ENCODE peak calls at places on chromosomes 3 and 15, in six cellular contexts. K, I, O, P, T and W are unnamed samples.

GRCh38 chr3:182597621-182598041 is 195.7 kb upstream of the ATP11B start:
- DNase-seq in T (no peak), O (no peak), I (no peak), K (no peak), P (no peak), W (no peak)

GRCh38 chr3:36911990-36912804 is 32.7 kb downstream of the TRANK1 start:
- DNase-seq in T (peak; percentile 39), K (no peak), O (no peak), I (peak; percentile 52), P (no peak), W (no peak)

GRCh38 chr3:102129774-102130608 is 280.7 kb downstream of the NFKBIZ start:
- DNase-seq in T (peak; percentile 76), O (no peak), P (no peak), I (peak; percentile 29), K (peak; percentile 23), W (no peak)

GRCh38 chr3:116367761-116368395 is 77.4 kb downstream of the LSAMP start:
- DNase-seq in P (no peak), K (no peak), I (no peak), T (no peak), O (no peak), W (no peak)

GRCh38 chr15:62392411-62392810 is 227.3 kb upstream of the C2CD4B start:
- DNase-seq in I (no peak), K (no peak), T (no peak), O (no peak), P (no peak), W (no peak)

GRCh38 chr15:89363770-89364169 is 29.1 kb upstream of the POLG start:
- DNase-seq in I (no peak), T (no peak), O (peak; percentile 56), K (no peak), P (no peak), W (no peak)

GRCh38 chr3:159792070-159792469 is 196.6 kb upstream of the IL12A start:
- DNase-seq in P (no peak), I (no peak), K (no peak), O (no peak), T (no peak), W (no peak)

GRCh38 chr15:79743032-79743431 is 153.8 kb downstream of the MTHFS start:
- DNase-seq in O (no peak), P (no peak), I (no peak), K (no peak), T (no peak), W (no peak)

GRCh38 chr3:119664850-119665379 is 4.5 kb upstream of the POPDC2 start:
- DNase-seq in I (no peak), T (no peak), O (no peak), K (no peak), P (no peak), W (no peak)

GRCh38 chr3:87780808-87781207 is 278.0 kb downstream of the CGGBP1 start:
- DNase-seq in O (no peak), T (no peak), I (no peak), K (no peak), P (no peak), W (no peak)

GRCh38 chr15:90891346-90891949 is 7.1 kb downstream of the FES start:
- DNase-seq in O (no peak), I (no peak), K (no peak), T (no peak), P (no peak), W (no peak)

GRCh38 chr3:3177861-3178497 is 1.5 kb downstream of the CRBN start:
- DNase-seq in K (no peak), I (no peak), O (no peak), P (no peak), T (no peak), W (no peak)

GRCh38 chr15:90059208-90059985 is 42.9 kb downstream of the IDH2 start:
- DNase-seq in O (no peak), P (peak; percentile 95), I (no peak), K (no peak), T (no peak), W (peak; percentile 85)

GRCh38 chr3:9951126-9951525 is 1.1 kb downstream of the PRRT3 start:
- DNase-seq in K (no peak), T (no peak), I (no peak), P (no peak), O (no peak), W (no peak)

GRCh38 chr3:178396318-178396717 is 139.9 kb upstream of the KCNMB2 start:
- DNase-seq in O (no peak), I (no peak), T (no peak), K (no peak), P (no peak), W (no peak)

GRCh38 chr3:9553021-9553948 is at the start of gene LHFPL4:
- DNase-seq in P (no peak), I (no peak), K (no peak), O (no peak), T (no peak), W (no peak)

DNA sequence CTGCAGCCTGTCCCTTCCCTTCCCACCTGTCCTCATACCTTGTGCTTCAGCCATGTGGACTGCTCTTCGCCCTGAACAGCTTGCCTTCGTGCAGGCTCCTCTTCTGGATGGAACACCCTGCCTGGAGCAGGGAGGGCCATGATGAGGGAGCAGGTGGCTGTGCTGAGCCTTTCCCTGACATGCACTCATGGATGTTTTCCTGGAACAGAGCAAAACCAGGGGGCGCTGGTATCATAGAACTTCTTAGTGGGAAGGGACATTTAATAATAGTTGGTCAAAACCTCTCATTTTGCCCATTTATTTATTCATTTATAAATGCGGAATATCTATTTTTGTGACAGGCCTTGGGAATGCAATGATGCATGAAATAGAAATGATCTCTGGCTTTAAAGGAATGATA is 149.3 kb downstream of the CACNA1D start:
- DNase-seq in O (no peak), I (no peak), P (no peak), K (no peak), T (no peak), W (no peak)
- TF ChIP-seq CTCF in O (no peak), I (no peak), P (no peak), K (no peak), T (no peak), W (no peak)

DNA sequence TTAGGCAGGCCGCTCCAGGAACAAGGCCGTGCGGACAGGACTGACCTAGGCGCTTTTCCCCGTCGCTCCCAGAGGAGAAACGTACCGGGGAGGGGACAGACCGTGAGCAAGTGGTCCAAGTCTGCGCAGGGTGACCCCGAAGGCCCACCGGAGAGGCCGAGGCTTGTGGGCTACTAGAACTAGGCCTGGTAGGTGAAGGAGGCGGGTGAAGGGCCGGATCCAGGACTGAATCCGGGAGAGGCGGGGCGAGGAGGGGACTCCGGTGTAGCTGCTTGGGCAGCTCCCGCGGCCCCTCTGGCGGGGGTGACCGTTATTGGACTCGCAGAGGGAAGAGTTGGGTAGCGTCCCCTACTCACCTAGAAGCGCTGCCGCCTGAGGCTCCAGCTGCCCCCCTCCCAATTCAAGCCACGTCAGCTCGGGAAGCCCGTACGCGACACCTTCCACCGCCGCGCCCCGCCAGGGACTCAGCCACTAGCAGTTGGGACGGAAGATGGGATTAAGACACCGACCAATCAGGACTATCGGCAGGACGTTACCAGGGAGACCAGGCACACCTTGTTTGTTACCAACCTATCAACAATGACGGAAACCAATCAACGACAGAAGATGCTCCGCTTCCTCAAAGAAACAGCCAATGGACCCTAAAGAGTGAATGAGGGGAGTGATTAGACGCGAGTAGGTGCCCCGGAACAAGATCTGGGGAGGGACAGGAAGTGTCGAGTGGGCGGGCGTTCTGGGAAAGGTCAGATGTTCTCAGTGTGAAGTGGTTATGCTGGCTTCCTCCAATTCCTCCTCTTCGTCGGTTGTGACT is at the start of gene GOLGB1:
- DNase-seq in T (peak; percentile 98), O (peak; percentile 97), I (peak; percentile 100), P (peak; percentile 94), K (peak; percentile 88), W (peak; percentile 81)
- TF ChIP-seq CTCF in T (no peak), O (no peak), I (no peak), P (no peak), K (no peak), W (no peak)

DNA sequence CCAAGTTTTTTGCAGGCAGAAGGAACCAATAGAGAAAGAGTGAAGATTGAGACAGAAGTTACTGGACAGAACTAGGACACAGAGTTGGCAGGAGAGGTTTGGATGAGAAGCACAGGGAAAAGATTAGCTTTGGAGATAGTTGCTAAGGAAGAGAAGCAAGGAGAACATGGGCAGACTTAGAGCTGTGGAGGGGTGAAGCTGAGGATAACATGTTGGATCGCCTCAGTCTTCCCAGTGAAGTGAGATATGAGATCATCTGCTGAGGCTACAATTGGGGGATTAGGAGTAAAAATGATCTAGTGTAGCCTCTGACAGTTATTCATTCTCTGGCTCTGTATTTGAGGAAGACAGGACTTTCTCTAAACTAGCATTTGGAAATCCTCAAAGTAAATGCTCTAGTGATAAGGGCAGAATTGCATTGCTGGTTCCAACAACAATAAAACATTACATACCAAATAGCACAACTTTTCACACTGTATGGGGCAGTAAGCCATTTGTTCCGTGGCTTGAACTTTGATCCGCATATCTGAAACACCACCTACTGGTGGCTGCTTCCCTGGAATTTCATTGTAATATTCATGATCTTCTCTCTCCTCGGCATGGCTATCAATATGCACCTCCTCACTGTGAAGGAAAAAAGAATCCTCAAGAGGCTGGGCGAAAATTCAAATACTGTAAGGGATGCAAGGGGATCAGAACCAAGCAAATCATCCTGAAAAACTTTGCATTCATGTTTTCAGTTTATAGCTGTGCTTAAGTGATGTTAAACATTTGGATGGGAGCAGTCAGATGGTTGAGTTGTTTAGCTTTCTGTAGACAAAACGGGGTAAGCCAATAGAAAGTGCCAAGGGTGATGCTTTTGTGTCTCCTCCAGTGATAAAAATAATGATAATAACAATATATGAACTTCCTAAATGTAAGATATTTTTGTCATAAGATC is 22.2 kb upstream of the EID1 start:
- DNase-seq in P (no peak), K (no peak), T (peak; percentile 50), I (no peak), O (no peak), W (no peak)
- TF ChIP-seq CTCF in P (no peak), K (no peak), T (peak; percentile 55), I (peak; percentile 56), O (peak; percentile 94), W (no peak)

DNA sequence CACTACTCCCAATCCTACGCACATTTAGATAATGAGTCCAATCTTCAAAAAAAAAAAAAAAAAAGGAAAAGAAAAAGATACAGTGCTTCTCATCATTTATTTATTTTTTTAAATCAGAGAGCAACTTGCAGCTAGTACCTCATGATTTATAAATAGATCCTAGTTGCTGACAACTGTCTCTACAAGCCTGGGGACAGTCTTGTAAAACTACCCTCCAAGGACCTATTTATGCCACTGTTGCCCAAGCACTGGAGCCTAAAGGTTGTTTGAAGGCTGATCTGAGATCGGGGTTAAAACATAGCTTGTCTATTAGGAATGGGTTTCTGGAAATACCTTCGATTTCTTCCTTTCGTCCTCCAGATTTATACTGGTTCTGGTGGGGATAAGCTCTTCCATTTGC is 14.7 kb downstream of the GABRR3 start:
- DNase-seq in K (no peak), T (no peak), I (no peak), P (no peak), O (no peak), W (no peak)
- TF ChIP-seq CTCF in K (no peak), T (no peak), I (no peak), P (no peak), O (no peak), W (no peak)

GRCh38 chr15:37981781-37982180 is 47.3 kb downstream of the TMCO5A start:
- DNase-seq in O (no peak), I (peak; percentile 26), T (peak; percentile 36), P (no peak), K (no peak), W (no peak)
- TF ChIP-seq CTCF in O (peak; percentile 79), I (peak; percentile 44), T (peak; percentile 49), P (peak; percentile 20), K (no peak), W (no peak)

GRCh38 chr3:81760924-81761903 is at the start of gene GBE1:
- DNase-seq in O (peak; percentile 96), T (peak; percentile 97), K (peak; percentile 88), I (peak; percentile 81), P (peak; percentile 95), W (peak; percentile 93)
- TF ChIP-seq CTCF in O (peak; percentile 67), T (peak; percentile 47), K (no peak), I (no peak), P (no peak), W (no peak)